ENCODE peak calls at places on chromosomes 5 and 9, in eight cellular contexts. P is NCI-H1694 treated with DMSO at 0.1 percent for 48 hours; H is HT1080; K is pancreas; F is endothelial cell of umbilical vein; N is CD8-positive, alpha-beta memory T cell; W is LHCN-M2; O is iPS-NIHi11. J is an unnamed sample.

GRCh38 chr9:27386759-27387158 is 89.8 kb upstream of the EQTN start:
- DNase-seq in K (peak; percentile 45), W (no peak), F (no peak), N (no peak), O (no peak), P (no peak), H (no peak), J (no peak)

GRCh38 chr5:135356522-135357318 is 42.3 kb downstream of the MACROH2A1 start:
- DNase-seq in H (no peak), W (peak; percentile 55), P (no peak), F (peak; percentile 41), O (no peak), N (no peak), K (no peak), J (no peak)

GRCh38 chr5:78827725-78828124 is 157.4 kb downstream of the ARSB start:
- DNase-seq in P (no peak), O (no peak), W (no peak), K (no peak), F (no peak), H (no peak), N (no peak), J (no peak)

GRCh38 chr5:115460476-115460875 is 84.1 kb downstream of the FEM1C start:
- DNase-seq in P (no peak), W (peak; percentile 97), H (peak; percentile 96), F (peak; percentile 91), N (no peak), O (no peak), K (peak; percentile 36), J (no peak)

GRCh38 chr9:118108971-118109370 is 404.8 kb downstream of the TLR4 start:
- DNase-seq in H (no peak), K (no peak), N (no peak), P (no peak), O (no peak), F (no peak), W (no peak), J (no peak)

GRCh38 chr5:133440467-133441115 is 171.8 kb downstream of the FSTL4 start:
- DNase-seq in O (no peak), W (no peak), F (no peak), N (no peak), H (no peak), K (no peak), P (no peak), J (no peak)

GRCh38 chr9:36603006-36603405 is 30.3 kb downstream of the MELK start:
- DNase-seq in P (no peak), O (no peak), W (peak; percentile 32), K (no peak), H (no peak), N (no peak), F (no peak), J (no peak)

GRCh38 chr9:133770076-133770777 is 32.1 kb upstream of the SARDH start:
- DNase-seq in K (peak; percentile 77), N (no peak), W (no peak), P (no peak), O (no peak), H (no peak), F (no peak), J (no peak)

GRCh38 chr5:142292808-142293207 is 32.0 kb downstream of the SPRY4 start:
- DNase-seq in W (no peak), K (no peak), H (no peak), N (no peak), P (no peak), O (no peak), F (no peak), J (no peak)

GRCh38 chr9:106632621-106633020 is 230.3 kb upstream of the ZNF462 start:
- DNase-seq in K (no peak), W (no peak), H (peak; percentile 21), O (no peak), F (no peak), N (no peak), P (no peak), J (no peak)

GRCh38 chr9:124259273-124260078 is 1.7 kb downstream of the NEK6 start:
- DNase-seq in H (peak; percentile 91), F (peak; percentile 77), K (peak; percentile 88), P (no peak), W (peak; percentile 94), O (no peak), N (peak; percentile 11), J (no peak)

GRCh38 chr5:71974165-71974564 is 133.1 kb upstream of the MAP1B start:
- DNase-seq in K (no peak), F (no peak), O (no peak), H (peak; percentile 8), N (no peak), P (no peak), W (peak; percentile 64), J (no peak)

GRCh38 chr5:65062684-65063083 is 294.0 kb downstream of the CWC27 start:
- DNase-seq in W (peak; percentile 97), H (peak; percentile 81), P (no peak), K (no peak), O (no peak), N (no peak), F (peak; percentile 46), J (no peak)

GRCh38 chr5:74966151-74967050 is 86.0 kb downstream of the GCNT4 start:
- DNase-seq in H (no peak), F (no peak), K (no peak), O (no peak), P (no peak), N (no peak), W (no peak), J (no peak)

GRCh38 chr5:142013734-142014495 is 1.1 kb upstream of the GNPDA1 start:
- DNase-seq in H (peak; percentile 55), P (no peak), W (peak; percentile 50), F (peak; percentile 62), K (peak; percentile 33), O (no peak), N (no peak), J (no peak)

GRCh38 chr9:129253820-129254381 is 75.8 kb upstream of the IER5L start:
- DNase-seq in H (no peak), O (no peak), W (no peak), P (no peak), N (peak; percentile 34), K (peak; percentile 47), F (no peak), J (no peak)

GRCh38 chr9:88775037-88775471 is 216.2 kb upstream of the S1PR3 start:
- DNase-seq in O (no peak), W (peak; percentile 68), N (no peak), H (peak; percentile 39), K (no peak), P (no peak), F (peak; percentile 80), J (no peak)

GRCh38 chr5:181255276-181255675 is 5.7 kb downstream of the TRIM52 start:
- DNase-seq in W (no peak), F (no peak), N (no peak), O (no peak), H (no peak), K (no peak), P (no peak), J (no peak)

GRCh38 chr5:87300744-87301143 is 33.1 kb downstream of the RASA1 start:
- DNase-seq in F (peak; percentile 83), K (no peak), N (no peak), W (peak; percentile 99), P (no peak), H (peak; percentile 97), O (no peak), J (no peak)

GRCh38 chr9:89597711-89598707 is 6.8 kb upstream of the GADD45G start:
- DNase-seq in F (peak; percentile 58), H (peak; percentile 44), O (peak; percentile 43), K (no peak), P (peak; percentile 50), W (peak; percentile 34), N (no peak), J (no peak)

GRCh38 chr5:151903243-151903653 is 21.4 kb downstream of the GLRA1 start:
- DNase-seq in K (no peak), F (no peak), H (no peak), W (no peak), N (no peak), P (no peak), O (peak; percentile 64), J (no peak)

GRCh38 chr9:36401179-36401740 is 1.2 kb upstream of the RNF38 start:
- DNase-seq in F (peak; percentile 82), N (no peak), P (peak; percentile 87), W (no peak), K (no peak), O (peak; percentile 92), H (no peak), J (no peak)

GRCh38 chr9:82682431-82682830 is 380.5 kb downstream of the RASEF start:
- DNase-seq in P (no peak), N (no peak), F (no peak), H (no peak), O (no peak), W (no peak), K (no peak), J (no peak)

GRCh38 chr5:112929336-112930081 is 7.5 kb upstream of the REEP5 start:
- DNase-seq in K (no peak), W (peak; percentile 19), H (peak; percentile 56), O (no peak), P (no peak), N (no peak), F (no peak), J (no peak)

GRCh38 chr5:157926953-157927352 is 68.0 kb upstream of the CLINT1 start:
- DNase-seq in P (no peak), N (no peak), O (peak; percentile 27), K (no peak), W (no peak), F (no peak), H (no peak), J (no peak)

GRCh38 chr9:122498883-122499288 is 11.7 kb upstream of the OR1J2 start:
- DNase-seq in P (peak; percentile 14), F (peak; percentile 56), N (no peak), W (peak; percentile 34), K (no peak), H (peak; percentile 36), O (peak; percentile 28), J (no peak)

GRCh38 chr5:148924817-148925216 is 98.4 kb downstream of the ADRB2 start:
- DNase-seq in P (no peak), N (no peak), H (peak; percentile 75), O (no peak), F (peak; percentile 82), K (no peak), W (no peak), J (no peak)

GRCh38 chr9:98173181-98173580 is 19.3 kb downstream of the CORO2A start:
- DNase-seq in W (no peak), H (no peak), K (no peak), N (no peak), O (no peak), F (no peak), P (no peak), J (no peak)

GRCh38 chr5:67190856-67191255 is 5.7 kb downstream of the CD180 start:
- DNase-seq in N (no peak), P (no peak), W (no peak), K (no peak), F (no peak), H (no peak), O (peak; percentile 24), J (no peak)

GRCh38 chr9:87194471-87194870 is 247.2 kb upstream of the GAS1 start:
- DNase-seq in H (no peak), N (no peak), O (no peak), K (no peak), W (peak; percentile 80), F (no peak), P (no peak), J (no peak)

GRCh38 chr9:4793412-4794005 is 765 bp downstream of the RCL1 start:
- DNase-seq in N (no peak), F (peak; percentile 54), K (no peak), W (peak; percentile 48), H (no peak), P (no peak), O (no peak), J (no peak)

GRCh38 chr5:83745821-83746220 is 25.2 kb upstream of the HAPLN1 start:
- DNase-seq in W (no peak), K (no peak), N (no peak), H (no peak), F (no peak), O (no peak), P (no peak), J (no peak)

GRCh38 chr5:57642698-57643097 is 160.1 kb upstream of the ACTBL2 start:
- DNase-seq in F (no peak), H (no peak), O (no peak), P (no peak), W (no peak), N (no peak), K (no peak), J (no peak)

GRCh38 chr5:150700298-150700599 is 613 bp downstream of the RBM22 start:
- DNase-seq in F (no peak), N (no peak), H (no peak), O (no peak), W (no peak), K (no peak), P (no peak), J (no peak)

J was measured in CD8-positive, alpha-beta T cell.